ENCODE peak calls at places on chromosome 12, in six cellular contexts. One of them, this sample, is unnamed.

GRCh38 chr12:109387425-109388166 is 39.9 kb downstream of the MYO1H start:
- DNase-seq in H9: peak; percentile 40
- DNase-seq in transverse colon: no peak
- DNase-seq in uterus: no peak
- DNase-seq in CD8-positive, alpha-beta T cell: no peak
- DNase-seq in astrocyte of the cerebellum: no peak
- DNase-seq in this sample: no peak

GRCh38 chr12:105280966-105281693 is 45.2 kb upstream of the APPL2 start:
- DNase-seq in H9: no peak
- DNase-seq in transverse colon: no peak
- DNase-seq in uterus: no peak
- DNase-seq in CD8-positive, alpha-beta T cell: no peak
- DNase-seq in astrocyte of the cerebellum: no peak
- DNase-seq in this sample: no peak

GRCh38 chr12:65126482-65126881 is 5.4 kb upstream of the WIF1 start:
- DNase-seq in H9: no peak
- DNase-seq in transverse colon: no peak
- DNase-seq in uterus: no peak
- DNase-seq in CD8-positive, alpha-beta T cell: no peak
- DNase-seq in astrocyte of the cerebellum: no peak
- DNase-seq in this sample: no peak

GRCh38 chr12:11794311-11794710 is 144.8 kb downstream of the ETV6 start:
- DNase-seq in H9: no peak
- DNase-seq in transverse colon: no peak
- DNase-seq in uterus: no peak
- DNase-seq in CD8-positive, alpha-beta T cell: no peak
- DNase-seq in astrocyte of the cerebellum: no peak
- DNase-seq in this sample: no peak

GRCh38 chr12:12442548-12443071 is 85.7 kb downstream of the BORCS5 start:
- DNase-seq in H9: no peak
- DNase-seq in transverse colon: no peak
- DNase-seq in uterus: no peak
- DNase-seq in CD8-positive, alpha-beta T cell: no peak
- DNase-seq in astrocyte of the cerebellum: peak; percentile 9
- DNase-seq in this sample: no peak

GRCh38 chr12:86914716-86915115 is 658.5 kb upstream of the MGAT4C start:
- DNase-seq in H9: no peak
- DNase-seq in transverse colon: no peak
- DNase-seq in uterus: no peak
- DNase-seq in CD8-positive, alpha-beta T cell: no peak
- DNase-seq in astrocyte of the cerebellum: peak; percentile 31
- DNase-seq in this sample: no peak

GRCh38 chr12:57156701-57157403 is 9.4 kb upstream of the LRP1-AS start:
- DNase-seq in H9: no peak
- DNase-seq in transverse colon: no peak
- DNase-seq in uterus: no peak
- DNase-seq in CD8-positive, alpha-beta T cell: no peak
- DNase-seq in astrocyte of the cerebellum: no peak
- DNase-seq in this sample: no peak

GRCh38 chr12:108562348-108563134 is at the start of gene ISCU:
- DNase-seq in H9: peak; percentile 99
- DNase-seq in transverse colon: peak; percentile 99
- DNase-seq in uterus: peak; percentile 96
- DNase-seq in CD8-positive, alpha-beta T cell: peak; percentile 98
- DNase-seq in astrocyte of the cerebellum: peak; percentile 92
- DNase-seq in this sample: peak; percentile 80

GRCh38 chr12:2298556-2299195 is 245.9 kb downstream of the CACNA1C start:
- DNase-seq in H9: no peak
- DNase-seq in transverse colon: no peak
- DNase-seq in uterus: no peak
- DNase-seq in CD8-positive, alpha-beta T cell: no peak
- DNase-seq in astrocyte of the cerebellum: no peak
- DNase-seq in this sample: no peak

GRCh38 chr12:39145175-39145999 is 240.0 kb upstream of the CPNE8 start:
- DNase-seq in H9: peak; percentile 83
- DNase-seq in transverse colon: peak; percentile 73
- DNase-seq in uterus: no peak
- DNase-seq in CD8-positive, alpha-beta T cell: no peak
- DNase-seq in astrocyte of the cerebellum: peak; percentile 5
- DNase-seq in this sample: no peak

GRCh38 chr12:115404761-115405470 is 720.9 kb upstream of the TBX3 start:
- DNase-seq in H9: no peak
- DNase-seq in transverse colon: no peak
- DNase-seq in uterus: no peak
- DNase-seq in CD8-positive, alpha-beta T cell: no peak
- DNase-seq in astrocyte of the cerebellum: peak; percentile 70
- DNase-seq in this sample: no peak

GRCh38 chr12:104399750-104400612 is 56.8 kb upstream of the CHST11 start:
- DNase-seq in H9: no peak
- DNase-seq in transverse colon: no peak
- DNase-seq in uterus: no peak
- DNase-seq in CD8-positive, alpha-beta T cell: no peak
- DNase-seq in astrocyte of the cerebellum: no peak
- DNase-seq in this sample: no peak

GRCh38 chr12:123617580-123617979 is 15.7 kb downstream of the DDX55 start:
- DNase-seq in H9: peak; percentile 35
- DNase-seq in transverse colon: no peak
- DNase-seq in uterus: no peak
- DNase-seq in CD8-positive, alpha-beta T cell: no peak
- DNase-seq in astrocyte of the cerebellum: no peak
- DNase-seq in this sample: no peak

GRCh38 chr12:95218852-95219171 is 1.2 kb downstream of the VEZT start:
- DNase-seq in H9: no peak
- DNase-seq in transverse colon: peak; percentile 42
- DNase-seq in uterus: no peak
- DNase-seq in CD8-positive, alpha-beta T cell: peak; percentile 38
- DNase-seq in astrocyte of the cerebellum: no peak
- DNase-seq in this sample: no peak

GRCh38 chr12:58509116-58509885 is 411.0 kb downstream of the LRIG3 start:
- DNase-seq in H9: no peak
- DNase-seq in transverse colon: no peak
- DNase-seq in uterus: no peak
- DNase-seq in CD8-positive, alpha-beta T cell: no peak
- DNase-seq in astrocyte of the cerebellum: no peak
- DNase-seq in this sample: no peak

GRCh38 chr12:74849801-74850200 is 312.2 kb downstream of the ATXN7L3B start:
- DNase-seq in H9: no peak
- DNase-seq in transverse colon: no peak
- DNase-seq in uterus: no peak
- DNase-seq in CD8-positive, alpha-beta T cell: no peak
- DNase-seq in astrocyte of the cerebellum: no peak
- DNase-seq in this sample: no peak

GRCh38 chr12:1907652-1908611 is 10.5 kb downstream of the CACNA2D4 start:
- DNase-seq in H9: peak; percentile 65
- DNase-seq in transverse colon: peak; percentile 49
- DNase-seq in uterus: peak; percentile 13
- DNase-seq in CD8-positive, alpha-beta T cell: peak; percentile 64
- DNase-seq in astrocyte of the cerebellum: no peak
- DNase-seq in this sample: no peak

GRCh38 chr12:28708918-28709371 is 440.1 kb upstream of the FAR2 start:
- DNase-seq in H9: no peak
- DNase-seq in transverse colon: no peak
- DNase-seq in uterus: no peak
- DNase-seq in CD8-positive, alpha-beta T cell: no peak
- DNase-seq in astrocyte of the cerebellum: peak; percentile 52
- DNase-seq in this sample: no peak

DNA sequence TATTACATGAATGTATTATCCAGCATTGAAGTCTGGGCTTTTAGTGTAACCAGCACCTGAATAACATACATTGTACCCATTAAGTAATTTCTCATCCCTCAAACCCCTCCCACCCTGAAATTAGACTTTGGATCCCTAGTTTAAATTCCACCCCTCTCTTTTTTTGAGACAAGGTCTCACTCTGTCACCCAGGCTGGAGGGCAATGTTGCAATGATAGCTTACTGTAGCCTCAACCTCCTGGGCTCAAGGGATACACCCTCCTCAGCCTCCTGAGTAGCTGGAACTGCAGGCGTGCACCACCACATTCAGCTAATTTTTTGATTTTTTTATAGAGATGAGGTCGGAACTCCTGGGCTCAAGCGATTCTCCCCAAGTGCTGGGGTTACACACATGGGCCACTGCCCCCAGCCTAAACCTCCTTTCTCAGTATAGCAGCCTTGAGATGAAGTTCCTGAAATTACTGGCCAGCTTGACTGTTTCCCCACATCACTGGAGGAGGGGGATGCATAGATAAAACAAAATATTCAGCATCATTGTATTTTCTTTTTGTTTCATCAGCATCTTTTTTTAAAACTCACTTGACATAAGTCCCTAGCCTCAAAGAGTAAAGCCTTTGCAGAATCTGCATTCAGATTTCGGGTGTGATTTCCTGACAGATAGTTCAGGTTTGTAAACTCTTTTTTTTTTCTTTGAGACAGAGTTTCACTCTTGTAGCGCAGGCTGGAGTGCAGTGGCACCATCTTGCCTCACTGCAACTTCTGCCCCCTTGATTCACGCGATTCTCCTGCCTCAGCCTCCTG is 7.0 kb downstream of the PTPN11 start:
- DNase-seq in H9: no peak
- DNase-seq in transverse colon: no peak
- DNase-seq in uterus: no peak
- DNase-seq in CD8-positive, alpha-beta T cell: no peak
- DNase-seq in astrocyte of the cerebellum: no peak
- DNase-seq in this sample: no peak
- TF ChIP-seq CTCF in H9: no peak
- TF ChIP-seq CTCF in transverse colon: no peak
- TF ChIP-seq CTCF in uterus: no peak
- TF ChIP-seq CTCF in CD8-positive, alpha-beta T cell: no peak
- TF ChIP-seq CTCF in astrocyte of the cerebellum: no peak
- TF ChIP-seq CTCF in this sample: no peak

GRCh38 chr12:129772463-129773169 is 131.2 kb downstream of the TMEM132D start:
- DNase-seq in H9: peak; percentile 70
- DNase-seq in transverse colon: no peak
- DNase-seq in uterus: no peak
- DNase-seq in CD8-positive, alpha-beta T cell: no peak
- DNase-seq in astrocyte of the cerebellum: peak; percentile 79
- DNase-seq in this sample: no peak

GRCh38 chr12:129771238-129771637 is 132.6 kb downstream of the TMEM132D start:
- DNase-seq in H9: peak; percentile 87
- DNase-seq in transverse colon: no peak
- DNase-seq in uterus: no peak
- DNase-seq in CD8-positive, alpha-beta T cell: no peak
- DNase-seq in astrocyte of the cerebellum: no peak
- DNase-seq in this sample: no peak

GRCh38 chr12:129776977-129777667 is 126.7 kb downstream of the TMEM132D start:
- DNase-seq in H9: no peak
- DNase-seq in transverse colon: no peak
- DNase-seq in uterus: no peak
- DNase-seq in CD8-positive, alpha-beta T cell: no peak
- DNase-seq in astrocyte of the cerebellum: no peak
- DNase-seq in this sample: no peak

DNA sequence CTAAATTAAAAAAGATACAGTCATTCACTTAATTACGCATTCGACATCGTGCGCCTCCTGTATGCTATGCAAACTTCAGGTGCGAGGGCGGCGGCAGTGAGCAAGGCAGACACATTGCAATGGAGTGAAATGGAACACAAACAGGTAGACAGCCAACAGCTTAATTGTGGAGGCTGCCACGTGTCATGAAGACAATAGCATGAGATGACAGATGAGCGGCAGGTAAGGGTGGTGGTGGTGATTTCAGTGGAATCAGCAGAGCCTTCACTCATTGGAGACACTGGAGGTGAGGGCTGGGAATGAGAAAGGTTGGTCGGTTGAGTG is 130.7 kb downstream of the TMEM132D start:
- DNase-seq in H9: no peak
- DNase-seq in transverse colon: no peak
- DNase-seq in uterus: no peak
- DNase-seq in CD8-positive, alpha-beta T cell: no peak
- DNase-seq in astrocyte of the cerebellum: no peak
- DNase-seq in this sample: no peak
- TF ChIP-seq CTCF in H9: peak; percentile 17
- TF ChIP-seq CTCF in transverse colon: no peak
- TF ChIP-seq CTCF in uterus: no peak
- TF ChIP-seq CTCF in CD8-positive, alpha-beta T cell: no peak
- TF ChIP-seq CTCF in astrocyte of the cerebellum: peak; percentile 10
- TF ChIP-seq CTCF in this sample: no peak

DNA sequence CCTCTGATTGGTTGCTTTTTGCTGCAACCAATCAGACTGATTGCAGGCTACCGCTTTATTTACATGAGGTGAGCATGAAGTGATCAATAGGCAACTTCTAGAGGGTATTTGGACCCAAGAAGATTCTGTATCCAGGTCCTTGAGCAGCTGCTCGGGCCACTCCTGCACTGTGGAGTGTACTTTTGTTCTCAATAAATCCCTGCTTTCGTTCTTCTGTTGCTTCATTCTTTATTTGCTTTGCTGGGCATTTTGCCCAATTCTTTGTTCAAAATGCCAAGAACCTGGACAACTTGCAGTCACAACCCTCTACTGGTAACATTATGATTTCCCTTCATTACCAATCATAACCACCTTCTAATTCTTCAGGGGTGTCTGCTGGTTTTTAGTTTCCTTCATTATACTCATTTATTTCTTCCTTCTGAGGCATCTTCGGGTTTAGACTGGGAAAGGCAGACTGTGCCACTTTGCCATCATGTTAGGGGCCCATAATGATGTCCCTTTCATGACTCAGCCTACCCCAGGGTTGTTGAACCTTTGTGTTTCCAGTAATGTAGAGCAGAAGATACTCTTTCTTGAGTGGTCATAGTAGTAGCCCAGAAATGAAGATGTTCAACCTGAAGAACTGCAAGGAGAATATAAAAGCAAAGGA is 43.4 kb upstream of the LIMA1 start:
- DNase-seq in H9: no peak
- DNase-seq in transverse colon: peak; percentile 50
- DNase-seq in uterus: no peak
- DNase-seq in CD8-positive, alpha-beta T cell: no peak
- DNase-seq in astrocyte of the cerebellum: peak; percentile 45
- DNase-seq in this sample: no peak
- TF ChIP-seq CTCF in H9: no peak
- TF ChIP-seq CTCF in transverse colon: no peak
- TF ChIP-seq CTCF in uterus: no peak
- TF ChIP-seq CTCF in CD8-positive, alpha-beta T cell: no peak
- TF ChIP-seq CTCF in astrocyte of the cerebellum: no peak
- TF ChIP-seq CTCF in this sample: no peak

DNA sequence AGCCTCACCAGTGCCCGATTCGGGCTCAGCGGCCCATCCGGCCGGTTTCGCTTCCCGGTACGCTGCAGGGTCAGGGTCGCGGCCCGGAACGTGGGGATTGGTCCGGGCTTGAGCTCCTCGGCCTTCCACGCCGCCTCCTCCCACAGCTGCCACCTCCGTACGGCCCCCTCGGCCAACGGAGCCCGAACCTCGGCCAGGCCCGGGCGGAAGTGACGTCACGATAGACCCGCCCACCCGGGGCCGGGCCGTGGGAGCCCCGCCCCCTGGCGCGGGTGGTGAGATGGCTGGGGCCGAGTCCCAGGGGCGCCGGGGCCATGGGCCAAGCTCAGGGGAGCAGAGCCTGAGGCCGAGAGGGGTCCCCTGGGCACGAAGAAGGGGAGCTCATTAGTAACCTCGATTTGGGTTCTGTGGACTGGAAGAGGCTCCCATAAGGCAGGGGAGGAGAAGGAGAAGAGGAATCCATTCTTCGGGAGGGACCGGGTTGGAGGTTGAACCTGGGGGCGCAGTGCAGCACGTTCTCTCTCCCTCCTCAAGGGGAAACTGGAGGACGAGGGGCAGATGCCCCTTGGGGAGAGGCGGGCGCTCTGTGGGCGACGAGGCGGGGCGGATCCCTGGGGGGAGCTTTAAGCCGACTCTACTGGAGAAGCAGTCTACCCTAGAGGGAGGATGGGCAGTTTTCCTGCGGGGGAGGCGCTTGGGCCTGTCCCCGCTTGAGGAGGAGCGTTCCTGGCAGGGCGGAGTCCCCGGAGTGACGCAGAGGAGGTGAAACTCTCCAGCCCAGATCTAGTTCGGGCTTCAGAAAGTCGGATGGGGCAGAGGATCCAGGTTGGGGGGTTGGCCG is at the start of gene MLF2:
- DNase-seq in H9: peak; percentile 99
- DNase-seq in transverse colon: peak; percentile 99
- DNase-seq in uterus: peak; percentile 99
- DNase-seq in CD8-positive, alpha-beta T cell: peak; percentile 97
- DNase-seq in astrocyte of the cerebellum: peak; percentile 98
- DNase-seq in this sample: peak; percentile 89
- TF ChIP-seq CTCF in H9: peak; percentile 99
- TF ChIP-seq CTCF in transverse colon: no peak
- TF ChIP-seq CTCF in uterus: no peak
- TF ChIP-seq CTCF in CD8-positive, alpha-beta T cell: peak; percentile 83
- TF ChIP-seq CTCF in astrocyte of the cerebellum: peak; percentile 98
- TF ChIP-seq CTCF in this sample: no peak